ENCODE peak calls at places on chromosomes 2 and 18, in five cellular contexts. M is BE2C, J is thoracic aorta, I is cardiac fibroblast, D is transverse colon. H is an unnamed sample.

GRCh38 chr2:37689751-37690150 is 18.3 kb upstream of the CDC42EP3 start:
- DNase-seq in I (no peak), M (no peak), D (no peak), J (no peak), H (no peak)

GRCh38 chr2:241613018-241613780 is 23.8 kb downstream of the THAP4 start:
- DNase-seq in D (no peak), J (no peak), M (no peak), I (peak; percentile 84), H (no peak)

GRCh38 chr2:74548285-74548918 is 5.3 kb downstream of the LOXL3 start:
- DNase-seq in J (no peak), D (no peak), M (no peak), I (no peak), H (no peak)

GRCh38 chr2:11814979-11815510 is 68.6 kb downstream of the LPIN1 start:
- DNase-seq in M (no peak), D (no peak), I (no peak), J (no peak), H (no peak)

GRCh38 chr2:25375371-25375988 is 33.8 kb upstream of the DNMT3A start:
- DNase-seq in M (no peak), D (no peak), I (no peak), J (no peak), H (no peak)

GRCh38 chr2:27581417-27582128 is 1.3 kb upstream of the ZNF512 start:
- DNase-seq in M (no peak), J (no peak), D (no peak), I (no peak), H (no peak)

GRCh38 chr2:234249873-234250272 is 199.4 kb downstream of the SPP2 start:
- DNase-seq in J (no peak), D (no peak), I (peak; percentile 56), M (no peak), H (no peak)

GRCh38 chr2:60659026-60659425 is 97.0 kb upstream of the PAPOLG start:
- DNase-seq in M (no peak), I (no peak), J (no peak), D (no peak), H (no peak)

GRCh38 chr2:238237441-238237840 is 2.4 kb downstream of the HES6 start:
- DNase-seq in I (no peak), D (no peak), M (no peak), J (no peak), H (no peak)

GRCh38 chr2:191811807-191812602 is 34.9 kb downstream of the CAVIN2 start:
- DNase-seq in I (peak; percentile 83), D (peak; percentile 55), J (no peak), M (peak; percentile 54), H (peak; percentile 35)

GRCh38 chr18:40258298-40258697 is 1696.7 kb upstream of the PIK3C3 start:
- DNase-seq in J (no peak), M (no peak), I (no peak), D (no peak), H (no peak)

GRCh38 chr2:24261441-24261840 is 86.6 kb downstream of the FAM228A start:
- DNase-seq in D (no peak), M (no peak), I (no peak), J (no peak), H (no peak)

GRCh38 chr18:63099848-63100625 is 219.5 kb downstream of the BCL2 start:
- DNase-seq in M (no peak), D (peak; percentile 73), J (no peak), I (no peak), H (no peak)

GRCh38 chr18:59565957-59566356 is 131.3 kb downstream of the CCBE1 start:
- DNase-seq in I (no peak), J (no peak), M (no peak), D (no peak), H (no peak)

GRCh38 chr2:211367711-211368110 is 811.3 kb downstream of the CPS1 start:
- DNase-seq in I (no peak), J (no peak), M (no peak), D (no peak), H (no peak)
- TF ChIP-seq CTCF in I (no peak), J (no peak), M (no peak), D (no peak), H (no peak)

GRCh38 chr2:208183526-208183925 is 6.3 kb downstream of the C2orf80 start:
- DNase-seq in D (no peak), J (no peak), I (no peak), M (no peak), H (no peak)

GRCh38 chr2:208182835-208183234 is 7.0 kb downstream of the C2orf80 start:
- DNase-seq in J (no peak), I (no peak), D (no peak), M (no peak), H (no peak)

GRCh38 chr2:208186921-208187320 is 2.9 kb downstream of the C2orf80 start:
- DNase-seq in I (no peak), J (no peak), D (no peak), M (no peak), H (no peak)

GRCh38 chr2:208186465-208186864 is 3.4 kb downstream of the C2orf80 start:
- DNase-seq in I (no peak), J (no peak), D (no peak), M (no peak), H (no peak)

DNA sequence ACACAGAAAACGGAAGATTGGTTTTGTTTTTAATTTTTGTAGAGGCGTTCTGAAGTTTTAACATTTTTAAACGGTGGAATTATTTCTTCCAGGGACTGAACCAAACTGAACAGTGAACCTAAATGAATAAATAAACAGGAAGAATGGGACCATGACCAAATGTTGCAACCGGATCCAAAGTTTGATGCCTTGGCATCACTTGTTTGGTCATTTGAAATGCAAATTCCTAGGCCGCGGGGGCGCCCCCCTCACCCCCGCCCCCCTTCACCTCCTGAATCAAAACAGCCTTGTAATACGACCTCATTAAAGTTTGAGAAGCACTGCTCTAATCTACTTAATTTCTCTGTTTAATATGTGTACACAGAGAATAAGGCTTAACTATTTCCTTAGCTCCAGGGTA is 5.9 kb downstream of the C2orf80 start:
- DNase-seq in J (no peak), M (no peak), D (no peak), I (no peak), H (no peak)
- H3K4me3 ChIP-seq in J (peak overlapping the region; percentile 5), M (no peak overlapping the region), D (no peak overlapping the region), I (no peak overlapping the region), H (no peak overlapping the region)

GRCh38 chr2:62340981-62341624 is 145.2 kb downstream of the B3GNT2 start:
- DNase-seq in J (no peak), M (peak; percentile 92), D (peak; percentile 14), I (peak; percentile 38), H (no peak)

GRCh38 chr2:62337403-62337802 is 141.5 kb downstream of the B3GNT2 start:
- DNase-seq in J (no peak), D (no peak), I (no peak), M (no peak), H (no peak)

GRCh38 chr2:62343206-62343605 is 147.3 kb downstream of the B3GNT2 start:
- DNase-seq in I (no peak), J (no peak), M (no peak), D (no peak), H (no peak)

GRCh38 chr2:62339837-62340236 is 143.9 kb downstream of the B3GNT2 start:
- DNase-seq in J (no peak), D (no peak), M (no peak), I (no peak), H (no peak)

DNA sequence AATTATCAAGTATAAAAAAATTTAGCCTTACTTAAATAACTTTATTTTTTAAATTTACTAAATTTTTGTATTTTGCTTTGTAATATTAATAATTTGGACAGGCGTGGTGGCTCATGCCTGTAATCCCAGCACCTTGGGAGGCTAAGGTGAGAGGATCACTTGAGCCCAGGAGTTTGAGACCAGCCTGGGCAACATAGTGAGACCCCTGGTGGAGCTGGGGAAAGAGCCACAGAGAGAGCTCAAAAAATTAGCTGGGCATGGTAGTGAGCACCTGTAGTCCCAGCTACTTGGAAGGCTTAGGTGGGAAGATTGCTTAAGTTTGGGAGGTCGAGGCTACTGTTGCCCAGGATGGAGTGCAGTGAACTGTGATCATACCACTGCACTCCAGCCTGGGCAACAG is 143.5 kb downstream of the B3GNT2 start:
- DNase-seq in M (no peak), I (no peak), D (no peak), J (no peak), H (no peak)
- TF ChIP-seq CTCF in M (no peak), I (peak; percentile 5), D (no peak), J (no peak), H (no peak)

DNA sequence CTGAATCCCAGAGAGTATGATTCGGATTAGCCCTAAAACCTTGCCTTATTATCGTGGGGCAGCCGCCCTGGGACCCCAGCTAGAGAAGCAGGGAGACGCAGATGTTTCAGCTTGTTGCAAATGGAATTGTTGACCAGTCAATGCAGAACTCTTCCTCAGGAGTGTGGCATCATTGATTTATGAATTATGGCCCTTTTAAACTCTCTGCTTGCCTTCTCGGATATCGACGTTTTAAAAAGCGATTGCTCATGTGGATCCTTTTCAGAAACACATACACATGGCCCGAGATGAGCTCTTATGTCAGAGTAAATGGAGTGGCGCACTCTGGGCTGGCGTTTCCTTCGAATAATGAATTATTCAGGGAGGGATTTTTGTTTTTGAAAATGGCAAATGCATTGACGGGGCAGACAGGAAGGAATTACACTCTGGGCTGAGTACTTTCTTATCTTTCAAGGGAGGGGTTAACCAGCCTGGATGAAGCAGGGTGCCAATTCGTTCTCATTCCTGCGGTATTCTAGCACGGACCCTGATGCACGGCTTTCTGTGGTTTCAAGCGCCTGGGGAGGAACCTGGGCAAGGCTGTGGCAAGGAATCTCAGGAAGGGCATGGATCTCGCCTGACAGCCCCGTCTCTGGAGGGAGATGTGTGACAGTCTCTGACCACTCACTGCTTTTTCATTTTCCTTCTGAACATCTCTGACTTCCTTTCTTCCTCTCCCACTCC is 142.7 kb downstream of the PRKCE start:
- DNase-seq in D (no peak), J (no peak), I (peak; percentile 79), M (no peak), H (no peak)
- H3K4me3 ChIP-seq in D (no peak overlapping the region), J (no peak overlapping the region), I (peak overlapping the region; percentile 13), M (peak overlapping the region; percentile 24), H (no peak overlapping the region)

GRCh38 chr2:197486175-197486574 is 13.5 kb downstream of the HSPD1 start:
- DNase-seq in D (no peak), M (no peak), I (no peak), J (no peak), H (no peak)

GRCh38 chr2:197477764-197478163 is 21.9 kb downstream of the HSPD1 start:
- DNase-seq in I (no peak), D (no peak), M (no peak), J (no peak), H (no peak)

GRCh38 chr2:197480165-197481036 is 19.2 kb downstream of the HSPD1 start:
- DNase-seq in M (no peak), I (no peak), J (no peak), D (no peak), H (no peak)
- TF ChIP-seq CTCF in M (no peak), I (no peak), J (no peak), D (no peak), H (no peak)

GRCh38 chr18:37958499-37958898 is 392.9 kb upstream of the CELF4 start:
- DNase-seq in J (no peak), M (no peak), I (no peak), D (no peak), H (no peak)
- H3K4me3 ChIP-seq in J (no peak overlapping the region), M (no peak overlapping the region), I (no peak overlapping the region), D (no peak overlapping the region), H (no peak overlapping the region)

GRCh38 chr2:22991844-22992243 is 393.1 kb upstream of the KLHL29 start:
- DNase-seq in J (no peak), M (no peak), I (no peak), D (no peak), H (no peak)
- TF ChIP-seq CTCF in J (no peak), M (peak; percentile 52), I (no peak), D (no peak), H (no peak)

GRCh38 chr18:35526476-35527120 is 28.8 kb upstream of the INO80C start:
- DNase-seq in M (no peak), D (peak; percentile 18), I (peak; percentile 57), J (no peak), H (peak; percentile 22)
- H3K4me3 ChIP-seq in M (no peak overlapping the region), D (no peak overlapping the region), I (no peak overlapping the region), J (peak overlapping the region; percentile 47), H (no peak overlapping the region)

H was measured in LNCaP clone FGC.